ENCODE peak calls at places on chromosomes 12 and 14, in seven cellular contexts. V, Q, W, Y, G, B and C are unnamed samples.

GRCh38 chr12:123142948-123143752 is 7.7 kb downstream of the PITPNM2 start:
- DNase-seq in V (no peak), Q (peak; percentile 61), W (peak; percentile 49), Y (no peak), G (peak; percentile 26), B (peak; percentile 18), C (no peak)

GRCh38 chr14:26200675-26201074 is 397.2 kb downstream of the NOVA1 start:
- DNase-seq in V (no peak), Q (no peak), W (peak; percentile 58), Y (no peak), G (no peak), B (no peak), C (no peak)

GRCh38 chr14:50943943-50944646 is at the start of gene PYGL:
- DNase-seq in V (peak; percentile 75), Q (peak; percentile 67), W (peak; percentile 76), Y (peak; percentile 88), G (peak; percentile 89), B (peak; percentile 89), C (peak; percentile 59)

GRCh38 chr12:12032260-12032761 is 38.4 kb upstream of the BCL2L14 start:
- DNase-seq in V (no peak), Q (no peak), W (no peak), Y (peak; percentile 41), G (no peak), B (no peak), C (no peak)

GRCh38 chr12:6946920-6947374 is 3.1 kb downstream of the C12orf57 start:
- DNase-seq in V (no peak), Q (no peak), W (no peak), Y (no peak), G (no peak), B (no peak), C (no peak)

GRCh38 chr12:120142231-120142877 is 25.8 kb upstream of the RAB35 start:
- DNase-seq in V (no peak), Q (no peak), W (no peak), Y (no peak), G (no peak), B (no peak), C (no peak)

GRCh38 chr12:113070117-113070906 is 13.8 kb downstream of the DTX1 start:
- DNase-seq in V (no peak), Q (no peak), W (no peak), Y (no peak), G (no peak), B (no peak), C (no peak)

GRCh38 chr12:58067610-58068387 is 126.4 kb downstream of the ATP23 start:
- DNase-seq in V (peak; percentile 98), Q (no peak), W (peak; percentile 96), Y (no peak), G (no peak), B (no peak), C (peak; percentile 22)

GRCh38 chr12:59649203-59649602 is 53.4 kb downstream of the SLC16A7 start:
- DNase-seq in V (no peak), Q (no peak), W (peak; percentile 6), Y (no peak), G (no peak), B (no peak), C (peak; percentile 72)

GRCh38 chr14:31307618-31308017 is 100.0 kb upstream of the HECTD1 start:
- DNase-seq in V (no peak), Q (no peak), W (no peak), Y (no peak), G (no peak), B (no peak), C (no peak)

GRCh38 chr14:101732128-101732527 is 29.4 kb upstream of the PPP2R5C start:
- DNase-seq in V (peak; percentile 81), Q (no peak), W (peak; percentile 6), Y (no peak), G (no peak), B (no peak), C (peak; percentile 95)

GRCh38 chr12:47276253-47277070 is 196.7 kb upstream of the AMIGO2 start:
- DNase-seq in V (peak; percentile 91), Q (peak; percentile 35), W (peak; percentile 79), Y (no peak), G (no peak), B (no peak), C (peak; percentile 80)

GRCh38 chr12:90245396-90245795 is 536.8 kb upstream of the ATP2B1 start:
- DNase-seq in V (no peak), Q (no peak), W (no peak), Y (no peak), G (no peak), B (no peak), C (no peak)

GRCh38 chr12:98424726-98425401 is 90.5 kb upstream of the TMPO start:
- DNase-seq in V (peak; percentile 69), Q (peak; percentile 78), W (peak; percentile 87), Y (no peak), G (peak; percentile 85), B (peak; percentile 74), C (peak; percentile 91)

GRCh38 chr12:52391618-52392002 is 6.2 kb upstream of the KRT84 start:
- DNase-seq in V (peak; percentile 49), Q (no peak), W (peak; percentile 24), Y (no peak), G (no peak), B (no peak), C (no peak)

GRCh38 chr14:101823511-101824120 is 62.1 kb downstream of the PPP2R5C start:
- DNase-seq in V (no peak), Q (no peak), W (peak; percentile 22), Y (no peak), G (no peak), B (no peak), C (no peak)

GRCh38 chr12:1662761-1663439 is 28.0 kb upstream of the ADIPOR2 start:
- DNase-seq in V (no peak), Q (peak; percentile 82), W (peak; percentile 22), Y (peak; percentile 87), G (peak; percentile 96), B (peak; percentile 89), C (peak; percentile 76)

GRCh38 chr12:111093428-111094142 is 173.2 kb upstream of the MYL2 start:
- DNase-seq in V (no peak), Q (no peak), W (no peak), Y (no peak), G (no peak), B (no peak), C (no peak)

GRCh38 chr14:49880267-49881064 is 12.4 kb upstream of the ARF6 start:
- DNase-seq in V (peak; percentile 46), Q (no peak), W (peak; percentile 24), Y (no peak), G (no peak), B (no peak), C (no peak)
- H3K4me2 ChIP-seq in V (no peak overlapping the region), Q (peak overlapping the region; percentile 32), W (no peak overlapping the region), Y (no peak overlapping the region), G (no peak overlapping the region), B (no peak overlapping the region), C (no peak overlapping the region)

DNA sequence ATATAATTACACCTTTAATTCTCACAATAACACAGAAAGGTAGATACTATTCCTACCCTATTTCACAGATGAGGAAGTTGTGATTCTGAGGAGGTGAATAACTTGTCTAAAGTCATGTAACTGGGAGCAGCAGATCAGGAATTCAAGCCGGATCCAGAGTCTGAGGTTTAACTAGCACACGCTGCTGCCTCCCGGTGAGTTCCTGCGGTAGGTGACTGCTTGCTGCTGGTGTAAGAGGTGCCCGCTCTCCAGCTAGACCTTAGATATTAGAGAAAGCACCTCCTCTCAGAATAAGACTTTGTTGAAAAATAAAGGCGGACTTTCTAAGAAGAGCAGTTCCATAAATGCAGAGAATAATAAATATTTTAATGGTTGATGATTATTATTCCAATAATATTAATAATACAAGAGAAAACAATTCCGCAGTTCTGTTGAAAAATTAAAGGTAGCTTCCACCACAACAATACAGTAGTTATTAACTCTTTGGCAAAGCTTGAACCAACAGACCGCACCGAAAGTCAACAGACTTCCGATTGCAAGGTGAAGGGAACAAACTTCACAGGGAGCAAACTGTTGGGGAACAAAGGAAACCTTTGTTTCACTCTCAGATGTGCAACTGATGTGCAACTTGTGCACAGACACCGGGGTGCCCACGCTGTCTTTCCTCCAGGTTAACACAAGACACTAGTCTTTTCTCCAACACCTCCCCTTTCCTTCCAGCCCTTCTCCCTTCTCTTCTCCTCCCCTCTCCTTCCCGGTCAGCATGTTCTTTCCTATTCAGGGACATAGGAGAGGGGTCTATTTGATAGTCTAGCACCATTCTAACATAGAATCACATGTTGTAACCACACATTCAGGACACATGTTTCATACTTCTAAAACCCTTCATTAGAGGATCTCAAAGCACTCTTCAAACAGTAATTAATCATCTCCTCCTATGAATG is 73.2 kb upstream of the EGLN3 start:
- DNase-seq in V (peak; percentile 42), Q (no peak), W (no peak), Y (no peak), G (peak; percentile 32), B (no peak), C (no peak)
- TF ChIP-seq CTCF in V (no peak), Q (peak; percentile 4), W (no peak), Y (peak; percentile 17), G (peak; percentile 40), B (no peak), C (no peak)

DNA sequence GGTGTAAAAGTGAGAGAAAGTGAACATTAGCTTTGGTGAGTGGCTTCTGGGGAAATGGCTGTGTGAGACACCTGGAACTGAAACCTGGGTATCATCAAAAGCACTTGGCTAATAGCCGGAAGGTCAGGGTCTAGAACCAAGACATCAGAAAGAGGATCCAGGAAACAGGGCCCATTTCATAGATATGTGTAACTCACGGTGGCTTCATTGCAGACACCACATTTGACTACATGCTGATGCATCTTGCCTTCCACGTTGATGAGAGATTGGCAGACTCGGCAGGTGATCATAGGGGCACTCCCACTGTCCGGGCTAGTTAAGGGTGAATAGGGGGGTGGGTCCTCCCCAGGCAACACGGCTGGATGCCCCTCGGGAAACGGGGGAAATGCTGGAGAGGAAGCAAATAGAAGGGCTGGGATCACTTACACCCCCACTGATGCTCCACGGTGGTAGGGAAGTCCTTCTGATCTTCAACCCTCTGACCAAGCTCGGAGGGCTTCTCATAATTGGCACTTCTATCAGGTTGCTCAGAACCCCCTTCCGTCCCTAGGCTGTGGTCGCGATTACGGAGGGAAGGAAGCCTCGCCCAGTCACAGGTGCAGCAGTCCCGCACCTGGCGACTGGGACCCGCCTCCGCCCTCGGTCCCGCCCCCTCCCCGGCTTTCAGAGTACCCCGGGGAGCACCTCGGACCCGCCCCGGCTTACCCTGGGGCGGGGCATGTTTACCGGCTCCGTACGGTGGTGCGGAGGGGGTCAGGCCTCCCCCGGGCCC is 590 bp downstream of the PIP4P1 start:
- DNase-seq in V (peak; percentile 24), Q (peak; percentile 67), W (no peak), Y (peak; percentile 75), G (peak; percentile 76), B (no peak), C (peak; percentile 39)
- H3K4me1 ChIP-seq in V (peaks cover 24% of the 10 kb centered on the region), Q (peaks cover 33% of the 10 kb centered on the region), W (peaks cover 7% of the 10 kb centered on the region), Y (peaks cover 10% of the 10 kb centered on the region), G (peaks cover 22% of the 10 kb centered on the region), B (peaks cover 13% of the 10 kb centered on the region), C (peaks cover 18% of the 10 kb centered on the region)

DNA sequence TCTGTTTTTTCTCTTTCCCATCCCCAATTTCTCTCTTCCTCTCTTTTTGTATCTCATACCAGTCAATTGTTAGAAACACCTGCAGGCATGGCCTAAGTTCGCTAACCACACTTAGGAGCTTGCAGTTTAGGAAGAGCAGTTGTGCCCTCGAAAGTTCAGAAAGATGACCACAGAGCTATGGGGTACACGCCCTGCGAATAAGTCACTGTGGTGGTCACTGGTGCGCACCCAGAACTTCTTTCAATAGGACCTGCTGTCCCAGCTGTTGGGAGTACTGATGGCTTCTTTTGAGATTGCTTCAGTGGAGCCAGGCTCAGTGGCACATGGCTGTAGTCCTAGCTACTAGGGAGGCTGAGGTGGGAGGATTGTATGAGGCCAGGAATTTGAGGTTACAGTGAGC is 362.8 kb upstream of the TMTC1 start:
- DNase-seq in V (no peak), Q (no peak), W (no peak), Y (no peak), G (no peak), B (no peak), C (no peak)
- H3K4me2 ChIP-seq in V (no peak overlapping the region), Q (no peak overlapping the region), W (no peak overlapping the region), Y (no peak overlapping the region), G (no peak overlapping the region), B (no peak overlapping the region), C (no peak overlapping the region)

GRCh38 chr14:95255013-95255412 is 64.7 kb downstream of the CLMN start:
- DNase-seq in V (no peak), Q (no peak), W (no peak), Y (no peak), G (peak; percentile 32), B (peak; percentile 35), C (no peak)
- TF ChIP-seq CTCF in V (no peak), Q (no peak), W (no peak), Y (no peak), G (no peak), B (no peak), C (no peak)